ENCODE peak calls at places on chromosomes 5 and 9, in six cellular contexts. I is NCI-H146; A is stimulated activated naive CD8-positive, alpha-beta T cell treated with anti-CD3 and anti-CD28 coated beads, Interleukin-15, Interleukin-2, amounts not matched to agents 100 U/mL and 50 U/mL, for 24 hours; W is cardiac fibroblast; T is amniotic stem cell; Z is A172. C is an unnamed sample.

GRCh38 chr5:177997846-177998245 is 1.8 kb upstream of the PROP1 start:
- DNase-seq in I (no peak), A (no peak), W (no peak), T (no peak), Z (no peak), C (no peak)

GRCh38 chr9:81826541-81826906 is 101.7 kb upstream of the SPATA31D4 start:
- DNase-seq in I (no peak), A (no peak), W (peak), T (no peak), Z (no peak), C (no peak)

GRCh38 chr5:108278285-108279240 is 103.3 kb downstream of the FBXL17 start:
- DNase-seq in I (peak), A (no peak), W (no peak), T (no peak), Z (no peak), C (no peak)

GRCh38 chr5:139414601-139415121 is 10.8 kb upstream of the SPATA24 start:
- DNase-seq in I (no peak), A (peak), W (no peak), T (no peak), Z (no peak), C (no peak)

GRCh38 chr9:88011005-88011766 is 36.9 kb upstream of the CDK20 start:
- DNase-seq in I (no peak), A (no peak), W (peak), T (no peak), Z (peak), C (no peak)

GRCh38 chr9:107389617-107390071 is 99.9 kb downstream of the KLF4 start:
- DNase-seq in I (no peak), A (no peak), W (peak), T (no peak), Z (no peak), C (no peak)

GRCh38 chr9:107043886-107044285 is 180.9 kb downstream of the ZNF462 start:
- DNase-seq in I (no peak), A (no peak), W (no peak), T (no peak), Z (no peak), C (no peak)

GRCh38 chr9:91178281-91179236 is 183.2 kb downstream of the AUH start:
- DNase-seq in I (peak), A (no peak), W (no peak), T (no peak), Z (no peak), C (no peak)

GRCh38 chr5:55991768-55992486 is 2.8 kb downstream of the IL6ST start:
- DNase-seq in I (no peak), A (no peak), W (peak), T (no peak), Z (no peak), C (no peak)

GRCh38 chr9:109349431-109349846 is 28.6 kb upstream of the EPB41L4B start:
- DNase-seq in I (peak), A (no peak), W (peak), T (peak), Z (peak), C (no peak)

GRCh38 chr9:121463026-121463827 is 36.4 kb downstream of the GGTA1 start:
- DNase-seq in I (no peak), A (peak), W (peak), T (no peak), Z (no peak), C (no peak)

GRCh38 chr5:34436761-34437501 is 219.2 kb upstream of the RAI14 start:
- DNase-seq in I (no peak), A (no peak), W (no peak), T (no peak), Z (no peak), C (no peak)

GRCh38 chr5:132826424-132827082 is 3.9 kb downstream of the SHROOM1 start:
- DNase-seq in I (no peak), A (no peak), W (no peak), T (no peak), Z (no peak), C (no peak)

GRCh38 chr5:171152382-171152781 is 156.7 kb upstream of the TLX3 start:
- DNase-seq in I (peak), A (no peak), W (peak), T (no peak), Z (peak), C (no peak)

GRCh38 chr9:119224431-119224830 is 144.8 kb downstream of the BRINP1 start:
- DNase-seq in I (no peak), A (no peak), W (no peak), T (no peak), Z (no peak), C (no peak)

GRCh38 chr5:133407277-133407632 is 205.1 kb downstream of the FSTL4 start:
- DNase-seq in I (no peak), A (no peak), W (no peak), T (no peak), Z (no peak), C (no peak)

GRCh38 chr5:77170-77501 is 14.8 kb upstream of the PLEKHG4B start:
- DNase-seq in I (no peak), A (no peak), W (no peak), T (no peak), Z (no peak), C (no peak)

GRCh38 chr9:82404484-82405280 is 416.1 kb downstream of the SPATA31D1 start:
- DNase-seq in I (no peak), A (no peak), W (peak), T (no peak), Z (peak), C (no peak)

GRCh38 chr5:56350030-56350594 is 117.0 kb upstream of the ANKRD55 start:
- DNase-seq in I (no peak), A (no peak), W (peak), T (no peak), Z (no peak), C (no peak)

GRCh38 chr9:128550226-128550625 is 2.2 kb upstream of the SPTAN1 start:
- DNase-seq in I (no peak), A (peak), W (no peak), T (no peak), Z (no peak), C (peak)

GRCh38 chr9:100652850-100653249 is 75.0 kb downstream of the CAVIN4 start:
- DNase-seq in I (peak), A (no peak), W (no peak), T (no peak), Z (peak), C (no peak)

GRCh38 chr9:76215066-76215465 is 179.2 kb downstream of the RFK start:
- DNase-seq in I (no peak), A (no peak), W (peak), T (peak), Z (peak), C (no peak)

GRCh38 chr5:113190347-113190746 is 213.7 kb downstream of the DCP2 start:
- DNase-seq in I (no peak), A (no peak), W (peak), T (no peak), Z (no peak), C (no peak)

GRCh38 chr9:129639034-129639630 is 2.8 kb downstream of the ASB6 start:
- DNase-seq in I (no peak), A (no peak), W (no peak), T (no peak), Z (no peak), C (no peak)

GRCh38 chr5:43309657-43310056 is 3.6 kb downstream of the HMGCS1 start:
- DNase-seq in I (no peak), A (no peak), W (no peak), T (no peak), Z (no peak), C (no peak)

GRCh38 chr9:4196886-4197285 is 103.0 kb downstream of the GLIS3 start:
- DNase-seq in I (no peak), A (no peak), W (peak), T (no peak), Z (no peak), C (no peak)

GRCh38 chr5:132526290-132526973 is 16.9 kb downstream of the IL5 start:
- DNase-seq in I (peak), A (peak), W (peak), T (peak), Z (peak), C (peak)

GRCh38 chr5:38961691-38962090 is 112.5 kb downstream of the RICTOR start:
- DNase-seq in I (no peak), A (no peak), W (no peak), T (no peak), Z (no peak), C (no peak)

GRCh38 chr9:129737479-129738269 is 15.2 kb downstream of the PTGES start:
- DNase-seq in I (peak), A (peak), W (peak), T (peak), Z (peak), C (peak)

GRCh38 chr5:127872494-127872893 is 169.3 kb downstream of the CCDC192 start:
- DNase-seq in I (no peak), A (no peak), W (peak), T (no peak), Z (no peak), C (no peak)

GRCh38 chr5:117590944-117591343 is 1016.3 kb upstream of the SEMA6A start:
- DNase-seq in I (no peak), A (no peak), W (peak), T (peak), Z (peak), C (no peak)

GRCh38 chr5:145117285-145117684 is 717.9 kb downstream of the PRELID2 start:
- DNase-seq in I (no peak), A (no peak), W (no peak), T (no peak), Z (no peak), C (no peak)